ENCODE peak calls at places on chromosomes 3 and 15, in nine cellular contexts. U, M, A, N, J, E, R, I and Q are unnamed samples.

GRCh38 chr3:174495231-174495755 is 363.8 kb upstream of the NAALADL2 start:
- DNase-seq in U (no peak), M (no peak), A (no peak), N (no peak), J (no peak), E (no peak), R (no peak), I (no peak), Q (peak; percentile 3)

GRCh38 chr15:70801111-70801510 is 37.8 kb upstream of the UACA start:
- DNase-seq in U (no peak), M (no peak), A (no peak), N (no peak), J (no peak), E (no peak), R (no peak), I (no peak), Q (no peak)

GRCh38 chr15:39195988-39196486 is 384.8 kb upstream of the THBS1 start:
- DNase-seq in U (no peak), M (no peak), A (no peak), N (no peak), J (peak; percentile 72), E (no peak), R (no peak), I (no peak), Q (peak; percentile 55)

GRCh38 chr3:59821274-59821673 is 771.4 kb upstream of the CFAP20DC start:
- DNase-seq in U (no peak), M (no peak), A (peak; percentile 71), N (no peak), J (no peak), E (no peak), R (no peak), I (no peak), Q (no peak)

GRCh38 chr3:38586546-38587520 is 62.7 kb downstream of the SCN5A start:
- DNase-seq in U (no peak), M (no peak), A (no peak), N (no peak), J (no peak), E (no peak), R (no peak), I (no peak), Q (no peak)

GRCh38 chr3:18740631-18741583 is 315.8 kb upstream of the SATB1 start:
- DNase-seq in U (peak; percentile 41), M (peak; percentile 56), A (no peak), N (peak; percentile 18), J (no peak), E (no peak), R (peak; percentile 44), I (no peak), Q (no peak)

GRCh38 chr3:122416966-122417365 is 1.1 kb upstream of the WDR5B start:
- DNase-seq in U (no peak), M (no peak), A (no peak), N (no peak), J (no peak), E (no peak), R (no peak), I (no peak), Q (no peak)

GRCh38 chr3:149816986-149817385 is 4.0 kb downstream of the RNF13 start:
- DNase-seq in U (no peak), M (no peak), A (no peak), N (no peak), J (no peak), E (no peak), R (no peak), I (no peak), Q (no peak)

GRCh38 chr15:76972420-76973361 is 22.2 kb upstream of the PSTPIP1 start:
- DNase-seq in U (no peak), M (no peak), A (no peak), N (no peak), J (no peak), E (no peak), R (no peak), I (no peak), Q (peak; percentile 13)

GRCh38 chr3:147333098-147333497 is 73.2 kb downstream of the ZIC4 start:
- DNase-seq in U (no peak), M (no peak), A (no peak), N (no peak), J (no peak), E (no peak), R (no peak), I (no peak), Q (no peak)

GRCh38 chr15:41546846-41547786 is 3.1 kb upstream of the RPAP1 start:
- DNase-seq in U (no peak), M (no peak), A (no peak), N (no peak), J (no peak), E (peak; percentile 52), R (no peak), I (no peak), Q (peak; percentile 65)

GRCh38 chr3:138594935-138595259 is 837 bp upstream of the CEP70 start:
- DNase-seq in U (no peak), M (no peak), A (no peak), N (no peak), J (no peak), E (no peak), R (no peak), I (no peak), Q (no peak)